ENCODE peak calls at places on chromosome 16, in ten cellular contexts. V is Panc1; I is lower leg skin; L is thoracic aorta; Z is CMK; F is aorta; G is stimulated activated CD8-positive, alpha-beta memory T cell treated with anti-CD3 and anti-CD28 coated beads, Interleukin-2, amount 100 ng/mL, for 48 hours; P is tibial nerve; W is AG04450; Q is skeletal muscle cell. R is an unnamed sample.

GRCh38 chr16:88477631-88478030 is 24.6 kb downstream of the ZFPM1 start:
- DNase-seq in V (no peak), I (no peak), L (no peak), Z (no peak), F (no peak), G (no peak), P (no peak), W (no peak), Q (no peak), R (no peak)

GRCh38 chr16:89973654-89974335 is 25.2 kb downstream of the DEF8 start:
- DNase-seq in V (no peak), I (no peak), L (no peak), Z (no peak), F (no peak), G (no peak), P (no peak), W (no peak), Q (no peak), R (no peak)

GRCh38 chr16:27491894-27492587 is 57.7 kb downstream of the GTF3C1 start:
- DNase-seq in V (no peak), I (no peak), L (no peak), Z (no peak), F (no peak), G (no peak), P (no peak), W (no peak), Q (no peak), R (no peak)

GRCh38 chr16:67190448-67191399 is 788 bp upstream of the EXOC3L1 start:
- DNase-seq in V (no peak), I (no peak), L (no peak), Z (no peak), F (no peak), G (no peak), P (no peak), W (peak), Q (no peak), R (no peak)

GRCh38 chr16:88499314-88499713 is 46.2 kb downstream of the ZFPM1 start:
- DNase-seq in V (no peak), I (no peak), L (no peak), Z (no peak), F (no peak), G (no peak), P (no peak), W (no peak), Q (no peak), R (no peak)

GRCh38 chr16:68499011-68499410 is 40.1 kb upstream of the ZFP90 start:
- DNase-seq in V (no peak), I (no peak), L (no peak), Z (no peak), F (no peak), G (no peak), P (no peak), W (no peak), Q (no peak), R (no peak)

GRCh38 chr16:64615647-64616280 is 506.1 kb downstream of the CDH11 start:
- DNase-seq in V (no peak), I (no peak), L (no peak), Z (no peak), F (no peak), G (no peak), P (no peak), W (no peak), Q (peak), R (no peak)

GRCh38 chr16:22252317-22252716 is 44.9 kb upstream of the POLR3E start:
- DNase-seq in V (no peak), I (no peak), L (no peak), Z (no peak), F (no peak), G (no peak), P (no peak), W (no peak), Q (no peak), R (no peak)

GRCh38 chr16:46690281-46691178 is 1.1 kb downstream of the ORC6 start:
- DNase-seq in V (no peak), I (no peak), L (no peak), Z (no peak), F (no peak), G (no peak), P (no peak), W (no peak), Q (no peak), R (no peak)

GRCh38 chr16:74577882-74578366 is 29.0 kb downstream of the GLG1 start:
- DNase-seq in V (no peak), I (no peak), L (no peak), Z (no peak), F (no peak), G (no peak), P (no peak), W (peak), Q (no peak), R (no peak)

GRCh38 chr16:75263963-75264445 is 12.6 kb upstream of the BCAR1 start:
- DNase-seq in V (no peak), I (no peak), L (no peak), Z (no peak), F (no peak), G (no peak), P (no peak), W (no peak), Q (no peak), R (peak)

GRCh38 chr16:27350006-27350405 is 36.2 kb downstream of the IL4R start:
- DNase-seq in V (no peak), I (no peak), L (no peak), Z (no peak), F (no peak), G (no peak), P (no peak), W (no peak), Q (no peak), R (no peak)

GRCh38 chr16:50933257-50933656 is 191.4 kb downstream of the CYLD start:
- DNase-seq in V (no peak), I (no peak), L (no peak), Z (no peak), F (no peak), G (no peak), P (no peak), W (no peak), Q (no peak), R (no peak)

GRCh38 chr16:30472328-30472942 is at the start of gene ITGAL:
- DNase-seq in V (no peak), I (peak), L (no peak), Z (no peak), F (peak), G (peak), P (no peak), W (no peak), Q (no peak), R (no peak)

GRCh38 chr16:80197790-80198201 is 343.0 kb upstream of the DYNLRB2 start:
- DNase-seq in V (no peak), I (peak), L (no peak), Z (no peak), F (no peak), G (no peak), P (no peak), W (peak), Q (peak), R (no peak)

GRCh38 chr16:13527332-13527731 is 392.6 kb upstream of the ERCC4 start:
- DNase-seq in V (no peak), I (no peak), L (no peak), Z (no peak), F (no peak), G (no peak), P (no peak), W (no peak), Q (no peak), R (no peak)

GRCh38 chr16:90026135-90026534 is 6.9 kb upstream of the DBNDD1 start:
- DNase-seq in V (no peak), I (no peak), L (no peak), Z (no peak), F (no peak), G (no peak), P (no peak), W (no peak), Q (no peak), R (no peak)

GRCh38 chr16:29730649-29731048 is 15.1 kb downstream of the C16orf54 start:
- DNase-seq in V (no peak), I (no peak), L (no peak), Z (no peak), F (peak), G (no peak), P (no peak), W (no peak), Q (no peak), R (no peak)

GRCh38 chr16:88737298-88738166 is 31.2 kb downstream of the CTU2 start:
- DNase-seq in V (no peak), I (peak), L (no peak), Z (peak), F (peak), G (peak), P (peak), W (peak), Q (peak), R (no peak)

GRCh38 chr16:69501956-69502457 is 63.8 kb upstream of the NFAT5 start:
- DNase-seq in V (no peak), I (no peak), L (no peak), Z (no peak), F (no peak), G (no peak), P (no peak), W (no peak), Q (no peak), R (no peak)

GRCh38 chr16:89106533-89107208 is 13.0 kb downstream of the ACSF3 start:
- DNase-seq in V (no peak), I (no peak), L (no peak), Z (no peak), F (peak), G (no peak), P (no peak), W (no peak), Q (no peak), R (no peak)

GRCh38 chr16:19926449-19927390 is 42.1 kb upstream of the GPRC5B start:
- DNase-seq in V (no peak), I (no peak), L (no peak), Z (no peak), F (no peak), G (no peak), P (no peak), W (peak), Q (peak), R (no peak)

GRCh38 chr16:57690782-57691471 is 3.7 kb upstream of the DRC7 start:
- DNase-seq in V (no peak), I (no peak), L (no peak), Z (peak), F (peak), G (no peak), P (no peak), W (no peak), Q (no peak), R (no peak)

GRCh38 chr16:728890-729744 is 2.2 kb downstream of the HAGHL start:
- DNase-seq in V (no peak), I (no peak), L (no peak), Z (no peak), F (no peak), G (no peak), P (no peak), W (no peak), Q (no peak), R (no peak)

GRCh38 chr16:4207229-4207628 is 34.7 kb downstream of the SRL start:
- DNase-seq in V (no peak), I (no peak), L (no peak), Z (no peak), F (no peak), G (no peak), P (no peak), W (no peak), Q (no peak), R (no peak)

R was measured in suprapubic skin.